ENCODE peak calls at places on chromosome 11, in four cellular contexts. W, I, U and H are unnamed samples.

GRCh38 chr11:6458352-6458751 is 15.4 kb downstream of the TRIM3 start:
- DNase-seq in W (no peak), I (no peak), U (no peak), H (no peak)

GRCh38 chr11:1200611-1201191 is 22.2 kb upstream of the MUC5B start:
- DNase-seq in W (no peak), U (no peak), I (no peak), H (no peak)

GRCh38 chr11:128610765-128611617 is 23.6 kb upstream of the ETS1 start:
- DNase-seq in U (no peak), W (no peak), I (no peak), H (no peak)

GRCh38 chr11:68461284-68461861 is 821 bp downstream of the PPP6R3 start:
- DNase-seq in W (no peak), U (peak), I (no peak), H (no peak)

GRCh38 chr11:94183886-94184264 is 55.2 kb downstream of the PANX1 start:
- DNase-seq in W (peak), I (peak), U (peak), H (peak)

GRCh38 chr11:62593434-62594044 is 2.2 kb upstream of the TUT1 start:
- DNase-seq in U (peak), I (peak), W (peak), H (no peak)

GRCh38 chr11:113201055-113201818 is 113.1 kb upstream of the TTC12 start:
- DNase-seq in I (no peak), U (no peak), W (peak), H (no peak)

GRCh38 chr11:14549891-14550290 is 29.7 kb upstream of the PSMA1 start:
- DNase-seq in W (no peak), I (no peak), U (no peak), H (no peak)

GRCh38 chr11:119316729-119317591 is at the start of gene MCAM:
- DNase-seq in W (peak), U (no peak), I (no peak), H (no peak)

GRCh38 chr11:11296434-11296833 is 56.6 kb downstream of the CSNK2A3 start:
- DNase-seq in U (no peak), I (no peak), W (no peak), H (no peak)

GRCh38 chr11:8095831-8096522 is 15.0 kb downstream of the TUB start:
- DNase-seq in U (no peak), I (no peak), W (no peak), H (no peak)